ENCODE peak calls at places on chromosomes 4 and X, in eight cellular contexts. Q, C, Y, I, S, X, E and R are unnamed samples.

GRCh38 chr4:69497081-69497480 is 1.4 kb upstream of the UGT2B4 start:
- DNase-seq in Y (no peak), I (no peak), Q (no peak), C (no peak), X (no peak), E (no peak), S (no peak), R (no peak)

GRCh38 chr4:110344165-110344564 is 131.8 kb upstream of the ENPEP start:
- DNase-seq in Y (no peak), I (peak; percentile 41), E (no peak), X (no peak), C (no peak), Q (no peak), S (no peak), R (no peak)

GRCh38 chrX:56726609-56727008 is 2.4 kb upstream of the NBDY start:
- DNase-seq in Q (peak; percentile 24), S (no peak), E (no peak), I (peak; percentile 42), C (peak; percentile 19), Y (no peak), X (no peak), R (no peak)

GRCh38 chr4:39498724-39499014 is 28.6 kb downstream of the UGDH start:
- DNase-seq in I (no peak), S (no peak), C (no peak), X (no peak), E (no peak), Q (no peak), Y (no peak), R (no peak)

GRCh38 chr4:125317526-125317880 is 2.7 kb downstream of the FAT4 start:
- DNase-seq in C (no peak), X (peak; percentile 41), Y (no peak), S (no peak), I (no peak), Q (no peak), E (peak; percentile 73), R (no peak)

GRCh38 chrX:15204130-15204751 is 65.6 kb downstream of the ASB9 start:
- DNase-seq in X (no peak), Q (no peak), I (no peak), C (no peak), Y (no peak), E (no peak), S (no peak), R (no peak)

GRCh38 chrX:77564824-77565223 is 117.6 kb downstream of the FGF16 start:
- DNase-seq in X (no peak), E (no peak), S (no peak), Q (no peak), Y (no peak), I (no peak), C (no peak), R (no peak)

GRCh38 chr4:169098054-169098896 is 88.2 kb upstream of the CBR4 start:
- DNase-seq in S (no peak), C (no peak), Q (peak; percentile 83), E (no peak), I (no peak), X (no peak), Y (no peak), R (no peak)

GRCh38 chrX:24485976-24486680 is 21.0 kb downstream of the PDK3 start:
- DNase-seq in C (no peak), X (no peak), Q (no peak), Y (no peak), I (no peak), E (no peak), S (no peak), R (no peak)

GRCh38 chr4:26021417-26022345 is 107.7 kb downstream of the SMIM20 start:
- DNase-seq in E (no peak), C (no peak), X (no peak), I (no peak), Q (no peak), S (no peak), Y (no peak), R (no peak)

GRCh38 chr4:86788826-86789225 is 60.4 kb downstream of the SLC10A6 start:
- DNase-seq in Q (no peak), I (no peak), X (no peak), E (no peak), S (no peak), C (no peak), Y (no peak), R (no peak)

GRCh38 chr4:73609688-73610087 is 10.5 kb downstream of the RASSF6 start:
- DNase-seq in E (no peak), X (no peak), I (no peak), Y (no peak), Q (peak; percentile 32), S (no peak), C (no peak), R (no peak)

GRCh38 chr4:90328558-90328957 is 201.4 kb downstream of the CCSER1 start:
- DNase-seq in S (no peak), Y (no peak), C (no peak), E (no peak), X (peak; percentile 41), I (no peak), Q (no peak), R (no peak)

GRCh38 chr4:48909697-48910096 is 3.1 kb upstream of the OCIAD2 start:
- DNase-seq in I (no peak), E (no peak), X (no peak), S (no peak), Q (peak; percentile 89), Y (no peak), C (peak; percentile 94), R (peak; percentile 13)